ENCODE peak calls at places on chromosomes 3 and 15, in ten cellular contexts. S is AG04450, O is fibroblast of lung, T is adrenal gland, D is GM23338, J is NB4, K is omental fat pad, Z is nephron progenitor cell, R is psoas muscle, N is Calu3. U is an unnamed sample.

GRCh38 chr3:32154180-32154579 is 47.8 kb downstream of the GPD1L start:
- DNase-seq in S (no peak), O (no peak), T (no peak), D (peak), J (no peak), K (no peak), Z (no peak), R (no peak), N (no peak), U (peak)

GRCh38 chr3:16803019-16803418 is 81.7 kb upstream of the PLCL2 start:
- DNase-seq in S (no peak), O (no peak), T (no peak), D (no peak), J (no peak), K (no peak), Z (no peak), R (no peak), N (no peak), U (no peak)

GRCh38 chr15:84638103-84638502 is 16.0 kb downstream of the WDR73 start:
- DNase-seq in S (no peak), O (no peak), T (no peak), D (peak), J (peak), K (no peak), Z (no peak), R (no peak), N (no peak), U (no peak)

GRCh38 chr3:74614133-74614967 is at the start of gene CNTN3:
- DNase-seq in S (no peak), O (peak), T (peak), D (peak), J (no peak), K (no peak), Z (peak), R (peak), N (no peak), U (peak)

GRCh38 chr3:44954962-44955361 is 21.0 kb downstream of the ZDHHC3 start:
- DNase-seq in S (no peak), O (peak), T (no peak), D (no peak), J (peak), K (no peak), Z (no peak), R (no peak), N (peak), U (no peak)

GRCh38 chr3:112685435-112685834 is 44.5 kb upstream of the CCDC80 start:
- DNase-seq in S (peak), O (peak), T (no peak), D (no peak), J (no peak), K (no peak), Z (no peak), R (no peak), N (no peak), U (no peak)

GRCh38 chr15:81914734-81915234 is 131.0 kb downstream of the MEX3B start:
- DNase-seq in S (no peak), O (peak), T (no peak), D (no peak), J (no peak), K (no peak), Z (no peak), R (peak), N (peak), U (no peak)

GRCh38 chr3:155496206-155496605 is 202.7 kb upstream of the STRIT1 start:
- DNase-seq in S (no peak), O (no peak), T (no peak), D (no peak), J (no peak), K (no peak), Z (no peak), R (no peak), N (no peak), U (no peak)

GRCh38 chr3:179735321-179735720 is 82.5 kb downstream of the USP13 start:
- DNase-seq in S (no peak), O (no peak), T (no peak), D (no peak), J (no peak), K (no peak), Z (no peak), R (no peak), N (no peak), U (no peak)

GRCh38 chr3:129599607-129600006 is 6.9 kb downstream of the PLXND1 start:
- DNase-seq in S (no peak), O (peak), T (peak), D (peak), J (peak), K (no peak), Z (no peak), R (peak), N (no peak), U (peak)

GRCh38 chr15:89863918-89864317 is 29.9 kb downstream of the AP3S2 start:
- DNase-seq in S (no peak), O (peak), T (no peak), D (no peak), J (no peak), K (no peak), Z (no peak), R (no peak), N (no peak), U (no peak)
- TF ChIP-seq CTCF in S (no peak), O (peak), T (no peak), D (no peak), J (no peak), K (no peak), Z (no peak), R (no peak), N (no peak), U (no peak)

GRCh38 chr3:174859756-174860155 is 622 bp downstream of the NAALADL2 start:
- DNase-seq in S (no peak), O (no peak), T (no peak), D (peak), J (no peak), K (no peak), Z (no peak), R (no peak), N (peak), U (no peak)

GRCh38 chr3:174863488-174863887 is 4.4 kb downstream of the NAALADL2 start:
- DNase-seq in S (no peak), O (no peak), T (no peak), D (no peak), J (no peak), K (no peak), Z (no peak), R (no peak), N (peak), U (no peak)

GRCh38 chr3:174859109-174859735 is at the start of gene NAALADL2:
- DNase-seq in S (no peak), O (no peak), T (no peak), D (no peak), J (no peak), K (no peak), Z (no peak), R (no peak), N (peak), U (no peak)

GRCh38 chr3:174862666-174863065 is 3.5 kb downstream of the NAALADL2 start:
- DNase-seq in S (no peak), O (no peak), T (no peak), D (no peak), J (no peak), K (no peak), Z (no peak), R (no peak), N (no peak), U (no peak)

GRCh38 chr3:174862101-174862500 is 3.0 kb downstream of the NAALADL2 start:
- DNase-seq in S (no peak), O (no peak), T (no peak), D (peak), J (peak), K (no peak), Z (no peak), R (no peak), N (peak), U (no peak)
- TF ChIP-seq CTCF in S (no peak), O (no peak), T (no peak), D (peak), J (no peak), K (no peak), Z (no peak), R (no peak), N (peak), U (no peak)

GRCh38 chr15:39171944-39172368 is 408.9 kb upstream of the THBS1 start:
- DNase-seq in S (peak), O (peak), T (peak), D (peak), J (peak), K (no peak), Z (peak), R (peak), N (peak), U (peak)
- TF ChIP-seq CTCF in S (peak), O (peak), T (peak), D (peak), J (peak), K (no peak), Z (peak), R (no peak), N (no peak), U (peak)

GRCh38 chr3:38001456-38002081 is 11.0 kb downstream of the VILL start:
- DNase-seq in S (no peak), O (no peak), T (no peak), D (peak), J (no peak), K (no peak), Z (peak), R (no peak), N (peak), U (no peak)
- TF ChIP-seq CTCF in S (peak), O (no peak), T (no peak), D (peak), J (peak), K (no peak), Z (peak), R (no peak), N (peak), U (peak)

GRCh38 chr3:181230258-181230657 is 240.7 kb upstream of the DNAJC19 start:
- DNase-seq in S (no peak), O (no peak), T (no peak), D (peak), J (peak), K (no peak), Z (no peak), R (no peak), N (no peak), U (no peak)
- TF ChIP-seq CTCF in S (no peak), O (no peak), T (no peak), D (peak), J (no peak), K (no peak), Z (no peak), R (no peak), N (no peak), U (no peak)

GRCh38 chr3:124768812-124769211 is 38.6 kb downstream of the UMPS start:
- DNase-seq in S (no peak), O (no peak), T (peak), D (peak), J (peak), K (no peak), Z (peak), R (no peak), N (peak), U (peak)
- TF ChIP-seq CTCF in S (no peak), O (peak), T (peak), D (peak), J (peak), K (no peak), Z (no peak), R (peak), N (no peak), U (no peak)

GRCh38 chr3:25693238-25693637 is 28.5 kb upstream of the TOP2B start:
- DNase-seq in S (no peak), O (no peak), T (no peak), D (no peak), J (no peak), K (no peak), Z (no peak), R (no peak), N (no peak), U (no peak)
- TF ChIP-seq CTCF in S (no peak), O (no peak), T (no peak), D (no peak), J (no peak), K (no peak), Z (no peak), R (no peak), N (no peak), U (no peak)

GRCh38 chr15:36810656-36811449 is 231.4 kb downstream of the CDIN1 start:
- DNase-seq in S (no peak), O (no peak), T (no peak), D (peak), J (no peak), K (no peak), Z (no peak), R (no peak), N (no peak), U (peak)
- TF ChIP-seq CTCF in S (peak), O (peak), T (no peak), D (peak), J (peak), K (no peak), Z (peak), R (no peak), N (no peak), U (peak)

GRCh38 chr3:122772827-122773226 is 20.8 kb downstream of the HSPBAP1 start:
- DNase-seq in S (no peak), O (no peak), T (no peak), D (no peak), J (no peak), K (no peak), Z (no peak), R (no peak), N (no peak), U (no peak)

GRCh38 chr3:122773856-122774535 is 19.6 kb downstream of the HSPBAP1 start:
- DNase-seq in S (no peak), O (no peak), T (no peak), D (no peak), J (no peak), K (no peak), Z (no peak), R (no peak), N (no peak), U (no peak)

GRCh38 chr3:122777077-122777476 is 16.6 kb downstream of the HSPBAP1 start:
- DNase-seq in S (no peak), O (no peak), T (no peak), D (no peak), J (no peak), K (no peak), Z (no peak), R (no peak), N (no peak), U (no peak)

GRCh38 chr3:122776675-122777074 is 17.0 kb downstream of the HSPBAP1 start:
- DNase-seq in S (no peak), O (no peak), T (no peak), D (no peak), J (no peak), K (no peak), Z (no peak), R (no peak), N (no peak), U (no peak)

DNA sequence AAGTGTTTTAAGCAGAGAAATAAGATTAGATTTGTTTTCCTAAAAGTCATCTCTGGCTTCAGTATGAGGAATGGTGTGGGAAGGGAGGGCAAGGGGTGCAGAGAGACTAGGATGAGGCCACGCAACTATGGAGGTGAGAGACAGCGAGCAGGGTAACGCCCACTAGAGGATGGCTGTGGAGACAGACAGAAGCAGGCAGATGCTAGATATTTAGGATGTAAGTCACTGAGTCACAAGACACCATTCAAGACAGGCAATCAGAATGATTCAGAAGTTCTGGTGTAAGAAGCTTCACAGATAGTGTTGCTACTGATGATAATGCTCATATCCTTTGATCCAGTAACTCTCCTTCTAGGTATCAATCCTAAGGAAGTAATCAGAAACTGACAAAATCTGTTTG is 19.1 kb downstream of the HSPBAP1 start:
- DNase-seq in S (no peak), O (peak), T (no peak), D (peak), J (no peak), K (no peak), Z (no peak), R (no peak), N (no peak), U (no peak)
- TF ChIP-seq CTCF in S (no peak), O (no peak), T (no peak), D (peak), J (no peak), K (no peak), Z (no peak), R (no peak), N (no peak), U (no peak)

DNA sequence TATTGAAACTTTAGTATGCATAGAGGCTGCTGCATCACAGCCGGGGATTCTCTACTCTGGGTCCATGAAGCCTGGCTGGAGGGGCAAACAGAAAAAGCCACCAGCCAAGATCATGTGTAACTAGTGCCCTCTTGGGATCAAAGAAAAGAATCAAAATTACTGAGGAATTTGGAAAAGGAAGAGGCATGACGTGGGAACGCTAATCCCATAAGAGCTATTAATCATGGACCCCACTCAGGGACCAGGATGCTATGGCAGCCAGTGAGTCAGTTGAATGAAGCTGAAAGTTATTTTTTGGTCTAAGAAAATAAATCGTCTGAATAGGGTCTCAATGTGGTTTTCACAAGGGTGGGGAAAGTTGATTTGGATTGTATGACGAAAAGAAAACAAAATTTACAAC is 1165.1 kb downstream of the ROBO2 start:
- DNase-seq in S (peak), O (peak), T (no peak), D (peak), J (no peak), K (no peak), Z (peak), R (no peak), N (peak), U (no peak)
- TF ChIP-seq CTCF in S (peak), O (peak), T (peak), D (peak), J (no peak), K (no peak), Z (peak), R (no peak), N (no peak), U (no peak)

U was measured in endothelial cell.